ENCODE peak calls at places on chromosome 11, in five cellular contexts. V, T, C, M and W are unnamed samples.
A peak's percentile ranks its signal among the peaks of the same experiment; 100 is the strongest.

GRCh38 chr11:45390407-45390806 is 104.3 kb upstream of the SYT13 start:
- DNase-seq in T (no peak), M (no peak), V (no peak), C (no peak), W (no peak)

GRCh38 chr11:1111545-1112212 is 37.0 kb downstream of the MUC2 start:
- DNase-seq in M (no peak), C (no peak), V (peak; percentile 10), T (peak; percentile 1), W (no peak)

GRCh38 chr11:61004841-61005240 is 33.4 kb downstream of the CD6 start:
- DNase-seq in T (no peak), M (no peak), C (no peak), V (no peak), W (no peak)

GRCh38 chr11:123111465-123111864 is 49.5 kb upstream of the HSPA8 start:
- DNase-seq in T (no peak), M (no peak), V (no peak), C (no peak), W (no peak)

GRCh38 chr11:45654242-45654641 is 11.2 kb downstream of the CHST1 start:
- DNase-seq in T (no peak), C (no peak), V (no peak), M (no peak), W (no peak)

GRCh38 chr11:126132319-126132718 is 69.7 kb upstream of the CDON start:
- DNase-seq in V (peak; percentile 53), C (no peak), M (no peak), T (no peak), W (peak; percentile 70)

GRCh38 chr11:94638902-94639373 is 71.8 kb downstream of the PIWIL4 start:
- DNase-seq in M (no peak), C (no peak), T (no peak), V (no peak), W (no peak)

GRCh38 chr11:55624531-55624930 is 10.4 kb upstream of the OR4P4 start:
- DNase-seq in V (no peak), T (no peak), C (no peak), M (no peak), W (no peak)

GRCh38 chr11:28887681-28888080 is 779.5 kb downstream of the METTL15 start:
- DNase-seq in C (no peak), V (no peak), M (no peak), T (no peak), W (no peak)